ENCODE peak calls at places on chromosomes 4 and X, in nine cellular contexts. One of them, this sample, is unnamed.

GRCh38 chrX:24357101-24357500 is 3.3 kb upstream of the SUPT20HL1 start:
- DNase-seq in colonic mucosa: no peak
- DNase-seq in lower lobe of right lung: no peak
- DNase-seq in uterus: no peak
- DNase-seq in HCT116: no peak
- DNase-seq in heart right ventricle: no peak
- DNase-seq in left ventricle myocardium inferior: no peak
- DNase-seq in prostate gland: no peak
- DNase-seq in CD4-positive, CD25-positive, alpha-beta regulatory T cell: no peak
- DNase-seq in this sample: no peak

GRCh38 chrX:106932492-106932923 is 12.3 kb downstream of the CLDN2 start:
- DNase-seq in uterus: no peak
- DNase-seq in left ventricle myocardium inferior: no peak
- DNase-seq in heart right ventricle: no peak
- DNase-seq in colonic mucosa: no peak
- DNase-seq in lower lobe of right lung: no peak
- DNase-seq in prostate gland: no peak
- DNase-seq in CD4-positive, CD25-positive, alpha-beta regulatory T cell: no peak
- DNase-seq in HCT116: no peak
- DNase-seq in this sample: no peak

GRCh38 chr4:98260047-98260578 is 1.1 kb upstream of the RAP1GDS1 start:
- DNase-seq in HCT116: peak; percentile 7
- DNase-seq in heart right ventricle: peak; percentile 51
- DNase-seq in prostate gland: peak; percentile 52
- DNase-seq in uterus: peak; percentile 54
- DNase-seq in colonic mucosa: peak; percentile 65
- DNase-seq in CD4-positive, CD25-positive, alpha-beta regulatory T cell: no peak
- DNase-seq in left ventricle myocardium inferior: peak; percentile 43
- DNase-seq in lower lobe of right lung: no peak
- DNase-seq in this sample: no peak

GRCh38 chrX:9595131-9595530 is 130.3 kb downstream of the TBL1X start:
- DNase-seq in lower lobe of right lung: no peak
- DNase-seq in CD4-positive, CD25-positive, alpha-beta regulatory T cell: no peak
- DNase-seq in uterus: no peak
- DNase-seq in left ventricle myocardium inferior: no peak
- DNase-seq in colonic mucosa: no peak
- DNase-seq in HCT116: no peak
- DNase-seq in prostate gland: no peak
- DNase-seq in heart right ventricle: no peak
- DNase-seq in this sample: no peak

GRCh38 chr4:7741946-7742806 is 197.5 kb downstream of the AFAP1 start:
- DNase-seq in colonic mucosa: no peak
- DNase-seq in lower lobe of right lung: peak; percentile 37
- DNase-seq in heart right ventricle: no peak
- DNase-seq in left ventricle myocardium inferior: no peak
- DNase-seq in HCT116: no peak
- DNase-seq in uterus: no peak
- DNase-seq in CD4-positive, CD25-positive, alpha-beta regulatory T cell: no peak
- DNase-seq in prostate gland: no peak
- DNase-seq in this sample: no peak

GRCh38 chr4:4384837-4385236 is 2.1 kb upstream of the NSG1 start:
- DNase-seq in left ventricle myocardium inferior: no peak
- DNase-seq in HCT116: peak; percentile 22
- DNase-seq in CD4-positive, CD25-positive, alpha-beta regulatory T cell: no peak
- DNase-seq in colonic mucosa: no peak
- DNase-seq in heart right ventricle: no peak
- DNase-seq in uterus: no peak
- DNase-seq in lower lobe of right lung: no peak
- DNase-seq in prostate gland: no peak
- DNase-seq in this sample: no peak

GRCh38 chr4:150139297-150139696 is 61.1 kb downstream of the DCLK2 start:
- DNase-seq in colonic mucosa: no peak
- DNase-seq in lower lobe of right lung: no peak
- DNase-seq in prostate gland: no peak
- DNase-seq in HCT116: no peak
- DNase-seq in uterus: no peak
- DNase-seq in CD4-positive, CD25-positive, alpha-beta regulatory T cell: no peak
- DNase-seq in heart right ventricle: no peak
- DNase-seq in left ventricle myocardium inferior: no peak
- DNase-seq in this sample: no peak

GRCh38 chr4:74041418-74041817 is 2.9 kb upstream of the CXCL3 start:
- DNase-seq in colonic mucosa: no peak
- DNase-seq in uterus: no peak
- DNase-seq in prostate gland: no peak
- DNase-seq in left ventricle myocardium inferior: no peak
- DNase-seq in heart right ventricle: no peak
- DNase-seq in lower lobe of right lung: no peak
- DNase-seq in CD4-positive, CD25-positive, alpha-beta regulatory T cell: no peak
- DNase-seq in HCT116: no peak
- DNase-seq in this sample: no peak

GRCh38 chr4:94540476-94540875 is 88.7 kb downstream of the PDLIM5 start:
- DNase-seq in uterus: no peak
- DNase-seq in colonic mucosa: no peak
- DNase-seq in prostate gland: no peak
- DNase-seq in CD4-positive, CD25-positive, alpha-beta regulatory T cell: no peak
- DNase-seq in heart right ventricle: no peak
- DNase-seq in lower lobe of right lung: no peak
- DNase-seq in HCT116: no peak
- DNase-seq in left ventricle myocardium inferior: no peak
- DNase-seq in this sample: no peak

GRCh38 chrX:118637997-118638396 is 89.4 kb upstream of the IL13RA1 start:
- DNase-seq in CD4-positive, CD25-positive, alpha-beta regulatory T cell: no peak
- DNase-seq in lower lobe of right lung: no peak
- DNase-seq in colonic mucosa: no peak
- DNase-seq in uterus: no peak
- DNase-seq in left ventricle myocardium inferior: no peak
- DNase-seq in HCT116: no peak
- DNase-seq in prostate gland: no peak
- DNase-seq in heart right ventricle: no peak
- DNase-seq in this sample: no peak

GRCh38 chr4:109303141-109303499 is 662 bp upstream of the COL25A1 start:
- DNase-seq in left ventricle myocardium inferior: no peak
- DNase-seq in CD4-positive, CD25-positive, alpha-beta regulatory T cell: peak; percentile 5
- DNase-seq in prostate gland: no peak
- DNase-seq in uterus: peak; percentile 14
- DNase-seq in HCT116: no peak
- DNase-seq in heart right ventricle: no peak
- DNase-seq in colonic mucosa: no peak
- DNase-seq in lower lobe of right lung: no peak
- DNase-seq in this sample: no peak

GRCh38 chrX:19673334-19674040 is 158.2 kb upstream of the MAP3K15 start:
- DNase-seq in colonic mucosa: peak; percentile 47
- DNase-seq in uterus: peak; percentile 76
- DNase-seq in heart right ventricle: peak; percentile 53
- DNase-seq in prostate gland: no peak
- DNase-seq in HCT116: peak; percentile 82
- DNase-seq in left ventricle myocardium inferior: peak; percentile 58
- DNase-seq in CD4-positive, CD25-positive, alpha-beta regulatory T cell: no peak
- DNase-seq in lower lobe of right lung: no peak
- DNase-seq in this sample: no peak

GRCh38 chr4:36011381-36011780 is 232.9 kb downstream of the ARAP2 start:
- DNase-seq in lower lobe of right lung: no peak
- DNase-seq in left ventricle myocardium inferior: no peak
- DNase-seq in heart right ventricle: no peak
- DNase-seq in prostate gland: no peak
- DNase-seq in colonic mucosa: no peak
- DNase-seq in HCT116: no peak
- DNase-seq in CD4-positive, CD25-positive, alpha-beta regulatory T cell: no peak
- DNase-seq in uterus: no peak
- DNase-seq in this sample: no peak

GRCh38 chrX:109840585-109840984 is 107.5 kb upstream of the ACSL4 start:
- DNase-seq in HCT116: peak; percentile 21
- DNase-seq in prostate gland: no peak
- DNase-seq in colonic mucosa: peak; percentile 20
- DNase-seq in left ventricle myocardium inferior: no peak
- DNase-seq in lower lobe of right lung: no peak
- DNase-seq in heart right ventricle: no peak
- DNase-seq in CD4-positive, CD25-positive, alpha-beta regulatory T cell: no peak
- DNase-seq in uterus: peak; percentile 47
- DNase-seq in this sample: no peak

GRCh38 chrX:152943826-152944225 is 46.0 kb downstream of the ZNF185 start:
- DNase-seq in heart right ventricle: no peak
- DNase-seq in colonic mucosa: no peak
- DNase-seq in CD4-positive, CD25-positive, alpha-beta regulatory T cell: no peak
- DNase-seq in HCT116: no peak
- DNase-seq in uterus: no peak
- DNase-seq in prostate gland: no peak
- DNase-seq in lower lobe of right lung: no peak
- DNase-seq in left ventricle myocardium inferior: no peak
- DNase-seq in this sample: no peak

GRCh38 chr4:54625391-54625790 is 32.4 kb upstream of the KIT start:
- DNase-seq in left ventricle myocardium inferior: no peak
- DNase-seq in CD4-positive, CD25-positive, alpha-beta regulatory T cell: no peak
- DNase-seq in uterus: no peak
- DNase-seq in lower lobe of right lung: no peak
- DNase-seq in prostate gland: no peak
- DNase-seq in heart right ventricle: no peak
- DNase-seq in HCT116: no peak
- DNase-seq in colonic mucosa: no peak
- DNase-seq in this sample: no peak

GRCh38 chrX:143437439-143437838 is 79.8 kb downstream of the SPANXN3 start:
- DNase-seq in HCT116: no peak
- DNase-seq in heart right ventricle: no peak
- DNase-seq in prostate gland: no peak
- DNase-seq in CD4-positive, CD25-positive, alpha-beta regulatory T cell: no peak
- DNase-seq in uterus: no peak
- DNase-seq in colonic mucosa: no peak
- DNase-seq in lower lobe of right lung: no peak
- DNase-seq in left ventricle myocardium inferior: no peak
- DNase-seq in this sample: no peak

GRCh38 chrX:2928127-2928582 is 984 bp downstream of the ARSD start:
- DNase-seq in lower lobe of right lung: peak; percentile 77
- DNase-seq in HCT116: no peak
- DNase-seq in CD4-positive, CD25-positive, alpha-beta regulatory T cell: no peak
- DNase-seq in heart right ventricle: peak; percentile 58
- DNase-seq in prostate gland: peak; percentile 10
- DNase-seq in colonic mucosa: peak; percentile 69
- DNase-seq in left ventricle myocardium inferior: peak; percentile 53
- DNase-seq in uterus: peak; percentile 56
- DNase-seq in this sample: no peak

DNA sequence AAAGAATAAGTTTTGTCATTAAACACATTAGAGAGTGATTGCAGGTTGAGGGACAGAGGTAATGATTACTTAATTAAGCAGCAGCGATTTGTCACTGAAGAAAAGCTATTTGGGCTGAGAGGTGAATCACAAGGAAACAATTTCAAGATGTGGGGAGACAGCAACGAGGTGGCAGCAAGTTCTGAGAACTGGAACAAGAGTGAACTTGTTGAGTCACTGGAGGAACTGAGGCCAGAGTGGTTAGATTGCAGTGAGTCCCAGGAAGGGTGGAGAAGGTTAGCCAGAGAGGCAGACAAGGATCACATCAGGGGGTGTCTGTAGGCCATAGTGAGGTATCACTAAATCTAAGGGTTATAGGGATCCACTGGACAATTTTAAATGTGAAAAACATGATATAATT is 57.9 kb upstream of the TMPRSS11A start:
- DNase-seq in prostate gland: no peak
- DNase-seq in CD4-positive, CD25-positive, alpha-beta regulatory T cell: no peak
- DNase-seq in colonic mucosa: no peak
- DNase-seq in uterus: no peak
- DNase-seq in left ventricle myocardium inferior: no peak
- DNase-seq in HCT116: peak; percentile 51
- DNase-seq in heart right ventricle: no peak
- DNase-seq in lower lobe of right lung: no peak
- DNase-seq in this sample: no peak
- H3K9me3 ChIP-seq in prostate gland: no peaks in the 10 kb centered on the region
- H3K9me3 ChIP-seq in CD4-positive, CD25-positive, alpha-beta regulatory T cell: no peaks in the 10 kb centered on the region
- H3K9me3 ChIP-seq in colonic mucosa: no peaks in the 10 kb centered on the region
- H3K9me3 ChIP-seq in uterus: no peaks in the 10 kb centered on the region
- H3K9me3 ChIP-seq in left ventricle myocardium inferior: no peaks in the 10 kb centered on the region
- H3K9me3 ChIP-seq in HCT116: no peaks in the 10 kb centered on the region
- H3K9me3 ChIP-seq in heart right ventricle: no peaks in the 10 kb centered on the region
- H3K9me3 ChIP-seq in lower lobe of right lung: no peaks in the 10 kb centered on the region
- H3K9me3 ChIP-seq in this sample: no peaks in the 10 kb centered on the region

GRCh38 chrX:22690116-22690515 is 309.6 kb upstream of the DDX53 start:
- DNase-seq in CD4-positive, CD25-positive, alpha-beta regulatory T cell: no peak
- DNase-seq in prostate gland: no peak
- DNase-seq in colonic mucosa: no peak
- DNase-seq in left ventricle myocardium inferior: no peak
- DNase-seq in heart right ventricle: no peak
- DNase-seq in uterus: no peak
- DNase-seq in HCT116: no peak
- DNase-seq in lower lobe of right lung: no peak
- DNase-seq in this sample: no peak
- H3K27ac ChIP-seq in CD4-positive, CD25-positive, alpha-beta regulatory T cell: no peak overlapping the region
- H3K27ac ChIP-seq in prostate gland: no peak overlapping the region
- H3K27ac ChIP-seq in colonic mucosa: no peak overlapping the region
- H3K27ac ChIP-seq in left ventricle myocardium inferior: no peak overlapping the region
- H3K27ac ChIP-seq in heart right ventricle: no peak overlapping the region
- H3K27ac ChIP-seq in uterus: no peak overlapping the region
- H3K27ac ChIP-seq in HCT116: no peak overlapping the region
- H3K27ac ChIP-seq in lower lobe of right lung: no peak overlapping the region
- H3K27ac ChIP-seq in this sample: no peak overlapping the region

GRCh38 chr4:48836658-48837057 is 5.8 kb downstream of the OCIAD1 start:
- DNase-seq in CD4-positive, CD25-positive, alpha-beta regulatory T cell: no peak
- DNase-seq in left ventricle myocardium inferior: no peak
- DNase-seq in HCT116: no peak
- DNase-seq in uterus: no peak
- DNase-seq in heart right ventricle: no peak
- DNase-seq in colonic mucosa: no peak
- DNase-seq in prostate gland: no peak
- DNase-seq in lower lobe of right lung: no peak
- DNase-seq in this sample: no peak

GRCh38 chr4:48841045-48841827 is 10.3 kb downstream of the OCIAD1 start:
- DNase-seq in uterus: no peak
- DNase-seq in heart right ventricle: no peak
- DNase-seq in HCT116: no peak
- DNase-seq in colonic mucosa: no peak
- DNase-seq in CD4-positive, CD25-positive, alpha-beta regulatory T cell: no peak
- DNase-seq in lower lobe of right lung: no peak
- DNase-seq in left ventricle myocardium inferior: no peak
- DNase-seq in prostate gland: no peak
- DNase-seq in this sample: no peak
- H3K36me3 ChIP-seq in uterus: no peaks in the 10 kb centered on the region
- H3K36me3 ChIP-seq in heart right ventricle: no peaks in the 10 kb centered on the region
- H3K36me3 ChIP-seq in HCT116: peaks cover 41% of the 10 kb centered on the region
- H3K36me3 ChIP-seq in colonic mucosa: no peaks in the 10 kb centered on the region
- H3K36me3 ChIP-seq in CD4-positive, CD25-positive, alpha-beta regulatory T cell: peaks cover 77% of the 10 kb centered on the region
- H3K36me3 ChIP-seq in lower lobe of right lung: peaks cover 89% of the 10 kb centered on the region
- H3K36me3 ChIP-seq in left ventricle myocardium inferior: peaks cover 82% of the 10 kb centered on the region
- H3K36me3 ChIP-seq in prostate gland: no peaks in the 10 kb centered on the region
- H3K36me3 ChIP-seq in this sample: peaks cover 65% of the 10 kb centered on the region

DNA sequence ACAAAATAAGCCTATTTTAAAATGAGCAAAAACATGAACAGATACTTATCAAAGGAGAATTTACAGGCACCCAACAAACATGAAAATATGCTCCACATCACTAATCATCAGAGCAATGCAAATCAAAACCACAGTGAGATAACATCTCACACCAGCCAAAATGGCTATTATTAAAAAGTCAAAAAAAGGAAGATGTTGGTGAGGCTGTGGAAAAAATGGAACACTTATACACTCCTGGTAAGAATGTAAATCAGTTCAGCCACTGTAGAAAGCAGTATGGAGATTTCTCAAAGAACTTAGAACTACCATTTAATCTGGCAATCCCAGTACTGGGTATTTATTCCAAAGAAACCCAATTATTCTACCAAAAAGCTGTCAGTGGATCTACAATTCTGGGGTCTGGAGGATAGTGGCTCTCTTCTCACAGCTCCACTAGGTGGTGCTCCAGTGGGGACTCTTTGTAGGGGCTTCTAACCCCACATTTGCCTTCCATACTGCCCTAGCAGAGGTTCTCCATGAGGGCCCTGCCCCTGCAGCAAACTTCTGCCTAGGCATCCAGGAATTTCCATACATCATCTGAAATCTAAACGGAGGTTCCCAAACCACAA is 9.1 kb upstream of the ZNF732 start:
- DNase-seq in colonic mucosa: no peak
- DNase-seq in lower lobe of right lung: no peak
- DNase-seq in heart right ventricle: no peak
- DNase-seq in CD4-positive, CD25-positive, alpha-beta regulatory T cell: no peak
- DNase-seq in left ventricle myocardium inferior: no peak
- DNase-seq in HCT116: no peak
- DNase-seq in uterus: no peak
- DNase-seq in prostate gland: no peak
- DNase-seq in this sample: no peak
- H3K9me3 ChIP-seq in colonic mucosa: no peaks in the 10 kb centered on the region
- H3K9me3 ChIP-seq in lower lobe of right lung: peaks cover 11% of the 10 kb centered on the region
- H3K9me3 ChIP-seq in heart right ventricle: no peaks in the 10 kb centered on the region
- H3K9me3 ChIP-seq in CD4-positive, CD25-positive, alpha-beta regulatory T cell: peaks cover 22% of the 10 kb centered on the region
- H3K9me3 ChIP-seq in left ventricle myocardium inferior: peaks cover 10% of the 10 kb centered on the region
- H3K9me3 ChIP-seq in HCT116: peaks cover 5% of the 10 kb centered on the region
- H3K9me3 ChIP-seq in uterus: no peaks in the 10 kb centered on the region
- H3K9me3 ChIP-seq in prostate gland: no peaks in the 10 kb centered on the region
- H3K9me3 ChIP-seq in this sample: peaks cover 4% of the 10 kb centered on the region